ENCODE peak calls at places on chromosomes 2 and 18, in eight cellular contexts. J is epithelial cell of esophagus, D is lower lobe of right lung, W is left ventricle myocardium inferior, M is heart right ventricle, G is gastrocnemius medialis, Y is neural progenitor cell, U is uterus. I is an unnamed sample.
A peak's percentile ranks its signal among the peaks of the same experiment; 100 is the strongest.

GRCh38 chr2:43887176-43887575 is 48.4 kb downstream of the ABCG8 start:
- DNase-seq in W (no peak), Y (no peak), M (no peak), U (no peak), G (no peak), D (no peak), J (no peak), I (no peak)

GRCh38 chr2:51780353-51780752 is 748.4 kb upstream of the NRXN1 start:
- DNase-seq in D (no peak), U (no peak), J (no peak), W (no peak), Y (no peak), G (no peak), M (no peak), I (peak; percentile 43)

GRCh38 chr2:1501991-1502390 is 88.7 kb downstream of the TPO start:
- DNase-seq in Y (no peak), G (no peak), D (peak; percentile 13), U (no peak), M (no peak), J (no peak), W (no peak), I (no peak)

GRCh38 chr2:171341394-171341793 is 92.4 kb downstream of the METTL8 start:
- DNase-seq in J (no peak), Y (no peak), M (no peak), W (no peak), G (no peak), U (no peak), D (no peak), I (no peak)

GRCh38 chr18:26721876-26722581 is 143.5 kb downstream of the AQP4 start:
- DNase-seq in Y (no peak), W (no peak), J (no peak), M (no peak), G (no peak), U (no peak), D (no peak), I (no peak)

GRCh38 chr18:55912919-55913318 is 324.9 kb upstream of the TCF4 start:
- DNase-seq in D (no peak), M (no peak), Y (no peak), J (no peak), G (no peak), U (no peak), W (no peak), I (no peak)

GRCh38 chr2:73830871-73831401 is 2.2 kb downstream of the STAMBP start:
- DNase-seq in W (no peak), U (no peak), D (no peak), J (peak; percentile 97), M (no peak), G (no peak), Y (no peak), I (no peak)

GRCh38 chr2:239950144-239950920 is 74.8 kb downstream of the NDUFA10 start:
- DNase-seq in J (no peak), U (no peak), W (peak; percentile 5), D (peak; percentile 40), G (no peak), Y (no peak), M (no peak), I (peak; percentile 48)

GRCh38 chr2:116833052-116833451 is 981.4 kb upstream of the DDX18 start:
- DNase-seq in J (no peak), G (no peak), M (no peak), D (no peak), W (no peak), U (no peak), Y (no peak), I (no peak)

GRCh38 chr2:189393440-189394111 is 47.7 kb upstream of the WDR75 start:
- DNase-seq in Y (no peak), G (no peak), U (no peak), W (no peak), M (no peak), D (no peak), J (peak; percentile 97), I (no peak)

GRCh38 chr2:196853301-196854087 is 44.3 kb upstream of the C2orf66 start:
- DNase-seq in Y (no peak), D (no peak), J (no peak), W (no peak), U (no peak), G (no peak), M (no peak), I (no peak)

GRCh38 chr2:29053680-29054400 is 20.5 kb downstream of the PCARE start:
- DNase-seq in U (no peak), D (no peak), W (no peak), Y (no peak), G (no peak), M (no peak), J (peak; percentile 48), I (peak; percentile 48)

GRCh38 chr2:241271641-241272297 is 43.7 kb downstream of the HDLBP start:
- DNase-seq in Y (peak; percentile 25), J (peak; percentile 83), W (peak; percentile 85), D (peak; percentile 91), U (peak; percentile 78), M (peak; percentile 85), G (peak; percentile 81), I (peak; percentile 93)

GRCh38 chr2:45173513-45173912 is 164.3 kb upstream of the SIX2 start:
- DNase-seq in G (peak; percentile 51), J (peak; percentile 97), U (no peak), M (no peak), Y (no peak), W (no peak), D (no peak), I (no peak)

GRCh38 chr2:45170191-45170975 is 161.1 kb upstream of the SIX2 start:
- DNase-seq in G (no peak), W (no peak), Y (peak; percentile 84), J (no peak), D (no peak), M (no peak), U (no peak), I (no peak)

GRCh38 chr2:45176399-45176798 is 167.1 kb upstream of the SIX2 start:
- DNase-seq in J (peak; percentile 57), Y (no peak), M (no peak), G (no peak), W (no peak), U (no peak), D (no peak), I (no peak)

GRCh38 chr2:45170976-45171514 is 161.8 kb upstream of the SIX2 start:
- DNase-seq in J (peak; percentile 21), G (no peak), U (no peak), M (no peak), Y (no peak), W (no peak), D (no peak), I (no peak)

DNA sequence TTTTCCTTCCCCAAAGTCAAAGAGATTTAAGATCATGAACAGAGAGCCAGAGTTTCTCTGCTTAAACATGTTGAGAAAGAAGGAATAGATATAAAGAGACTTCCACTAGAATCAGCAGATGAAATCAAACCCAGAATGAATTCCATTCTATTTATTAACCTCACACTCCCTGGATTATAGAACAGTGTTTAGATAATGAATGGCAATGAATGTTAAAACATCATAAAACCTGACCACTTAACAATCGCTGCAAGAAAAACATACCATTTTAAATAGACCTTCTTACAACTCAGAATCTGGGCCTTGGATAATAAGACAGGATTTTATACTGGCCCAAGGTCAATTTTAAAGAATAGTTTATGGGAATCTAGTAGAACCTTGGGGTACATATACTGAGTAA is 163.7 kb upstream of the SIX2 start:
- DNase-seq in G (no peak), U (no peak), Y (no peak), D (no peak), W (no peak), M (no peak), J (no peak), I (no peak)
- H3K4me3 ChIP-seq in G (no peak overlapping the region), U (no peak overlapping the region), Y (no peak overlapping the region), D (no peak overlapping the region), W (no peak overlapping the region), M (no peak overlapping the region), J (no peak overlapping the region), I (no peak overlapping the region)

GRCh38 chr2:201235865-201236811 is 24.2 kb upstream of the CASP8 start:
- DNase-seq in Y (peak; percentile 77), G (peak; percentile 19), D (peak; percentile 75), U (peak; percentile 44), M (peak; percentile 37), J (peak; percentile 61), W (peak; percentile 45), I (peak; percentile 74)
- H3K4me3 ChIP-seq in Y (no peak overlapping the region), G (no peak overlapping the region), D (peak overlapping the region; percentile 37), U (no peak overlapping the region), M (peak overlapping the region; percentile 24), J (no peak overlapping the region), W (peak overlapping the region; percentile 36), I (no peak overlapping the region)

DNA sequence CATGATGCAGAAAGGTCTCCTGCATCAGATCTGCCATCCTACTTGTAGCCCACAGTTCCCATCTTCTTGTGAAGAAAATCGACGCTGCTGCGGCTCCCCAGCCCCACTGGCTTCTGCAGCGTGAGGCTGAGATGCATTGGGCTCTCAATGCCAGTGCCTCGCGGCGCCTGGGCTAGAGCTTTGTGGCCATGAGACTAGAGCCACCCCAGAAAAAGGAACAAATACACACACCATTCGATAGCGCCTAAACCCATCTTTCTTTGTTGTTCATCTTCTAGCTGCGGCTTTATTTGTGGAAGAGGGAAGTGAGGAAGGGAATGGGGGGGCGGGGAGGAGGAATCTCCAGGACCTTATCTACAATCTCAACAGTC is 2.7 kb downstream of the NOL4 start:
- DNase-seq in M (no peak), G (no peak), Y (peak; percentile 60), W (no peak), D (no peak), J (no peak), U (no peak), I (no peak)
- H3K4me3 ChIP-seq in M (peak overlapping the region; percentile 56), G (peak overlapping the region; percentile 48), Y (peak overlapping the region; percentile 71), W (peak overlapping the region; percentile 63), D (peak overlapping the region; percentile 44), J (no peak overlapping the region), U (peak overlapping the region; percentile 18), I (peak overlapping the region; percentile 54)

DNA sequence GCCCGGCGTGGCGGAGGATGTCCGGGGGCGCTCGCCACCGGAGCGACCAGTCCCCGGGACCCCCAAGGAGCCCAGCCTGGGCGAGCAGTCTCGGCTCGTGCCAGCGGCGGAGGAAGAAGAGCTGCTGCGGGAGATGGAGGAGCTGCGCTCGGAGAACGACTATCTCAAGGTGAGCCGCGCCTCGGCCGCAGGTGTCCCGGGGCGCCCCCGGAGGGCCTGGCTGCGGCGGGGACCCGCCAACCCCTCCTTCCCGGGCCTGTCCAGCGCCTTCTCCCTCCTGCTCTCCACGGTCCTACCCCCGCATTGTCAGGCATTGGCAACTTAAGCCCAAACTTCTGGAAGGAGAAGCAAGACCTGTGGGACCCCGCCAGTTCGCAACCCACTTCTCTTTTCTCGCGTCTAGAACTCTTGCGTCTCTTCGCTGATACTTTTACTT is 1.2 kb downstream of the MTCL1 start:
- DNase-seq in G (no peak), D (no peak), J (no peak), U (no peak), M (no peak), Y (peak; percentile 39), W (no peak), I (peak; percentile 65)
- H3K4me3 ChIP-seq in G (peak overlapping the region; percentile 44), D (peak overlapping the region; percentile 62), J (peak overlapping the region; percentile 65), U (peak overlapping the region; percentile 36), M (peak overlapping the region; percentile 63), Y (peak overlapping the region; percentile 87), W (peak overlapping the region; percentile 74), I (peak overlapping the region; percentile 85)

I was measured in sigmoid colon.